ENCODE peak calls at places on chromosomes 11 and 22, in seven cellular contexts. M is HCT116, Q is IMR-90, L is ovary, U is H1, A is testis, C is tibial nerve. W is an unnamed sample.
A peak's percentile ranks its signal among the peaks of the same experiment; 100 is the strongest.

GRCh38 chr11:129210831-129211181 is 18.7 kb upstream of the ARHGAP32 start:
- DNase-seq in M (no peak), Q (no peak), L (no peak), U (no peak), A (peak; percentile 31), C (no peak), W (no peak)

GRCh38 chr11:65593518-65594414 is 1.8 kb downstream of the KCNK7 start:
- DNase-seq in M (no peak), Q (no peak), L (peak; percentile 46), U (no peak), A (peak; percentile 57), C (no peak), W (no peak)

GRCh38 chr11:116864531-116864930 is 27.1 kb upstream of the APOA1 start:
- DNase-seq in M (no peak), Q (peak; percentile 48), L (no peak), U (no peak), A (no peak), C (no peak), W (no peak)

GRCh38 chr11:33942954-33943353 is 51.1 kb upstream of the LMO2 start:
- DNase-seq in M (peak; percentile 3), Q (peak; percentile 58), L (no peak), U (no peak), A (no peak), C (peak; percentile 60), W (no peak)

GRCh38 chr11:73070653-73071052 is 71.5 kb downstream of the FCHSD2 start:
- DNase-seq in M (no peak), Q (no peak), L (no peak), U (no peak), A (no peak), C (no peak), W (no peak)

GRCh38 chr11:120203626-120204025 is 7.2 kb upstream of the OAF start:
- DNase-seq in M (no peak), Q (no peak), L (no peak), U (no peak), A (no peak), C (no peak), W (no peak)

GRCh38 chr11:61891331-61892084 is at the start of gene FADS3:
- DNase-seq in M (peak; percentile 68), Q (peak; percentile 69), L (peak; percentile 86), U (peak; percentile 93), A (peak; percentile 88), C (peak; percentile 75), W (peak; percentile 86)

GRCh38 chr22:47043835-47044721 is 281.6 kb downstream of the TBC1D22A start:
- DNase-seq in M (no peak), Q (peak; percentile 54), L (no peak), U (no peak), A (no peak), C (no peak), W (no peak)

GRCh38 chr11:88292156-88292844 is 45.2 kb downstream of the CTSC start:
- DNase-seq in M (peak; percentile 2), Q (peak; percentile 22), L (peak; percentile 15), U (no peak), A (peak; percentile 76), C (no peak), W (peak; percentile 26)

GRCh38 chr22:35510481-35510934 is 30.1 kb upstream of the RASD2 start:
- DNase-seq in M (no peak), Q (peak; percentile 75), L (no peak), U (no peak), A (no peak), C (no peak), W (no peak)

GRCh38 chr11:113974741-113975470 is at the start of gene HTR3A:
- DNase-seq in M (peak; percentile 69), Q (no peak), L (peak; percentile 19), U (peak; percentile 76), A (peak; percentile 56), C (no peak), W (peak; percentile 25)

GRCh38 chr11:75721852-75722668 is 4.4 kb downstream of the MOGAT2 start:
- DNase-seq in M (no peak), Q (no peak), L (no peak), U (no peak), A (no peak), C (no peak), W (no peak)

GRCh38 chr11:1506981-1507380 is 20.4 kb upstream of the MOB2 start:
- DNase-seq in M (no peak), Q (no peak), L (no peak), U (no peak), A (no peak), C (no peak), W (no peak)

GRCh38 chr11:11410626-11411025 is 57.6 kb upstream of the CSNK2A3 start:
- DNase-seq in M (no peak), Q (no peak), L (no peak), U (no peak), A (no peak), C (no peak), W (no peak)

GRCh38 chr11:10305964-10306918 is 1.4 kb downstream of the ADM start:
- DNase-seq in M (no peak), Q (peak; percentile 32), L (peak; percentile 52), U (peak; percentile 65), A (no peak), C (no peak), W (peak; percentile 36)

GRCh38 chr11:91261513-91261912 is 963.1 kb upstream of the FAT3 start:
- DNase-seq in M (no peak), Q (no peak), L (no peak), U (no peak), A (no peak), C (no peak), W (no peak)

GRCh38 chr11:93648168-93648567 is 13.3 kb upstream of the CEP295 start:
- DNase-seq in M (no peak), Q (peak; percentile 21), L (no peak), U (no peak), A (no peak), C (no peak), W (no peak)

GRCh38 chr11:102546427-102546826 is 15.9 kb upstream of the MMP7 start:
- DNase-seq in M (no peak), Q (no peak), L (no peak), U (no peak), A (no peak), C (no peak), W (no peak)

GRCh38 chr11:110079726-110080125 is 13.5 kb upstream of the ZC3H12C start:
- DNase-seq in M (no peak), Q (no peak), L (no peak), U (no peak), A (no peak), C (no peak), W (no peak)

DNA sequence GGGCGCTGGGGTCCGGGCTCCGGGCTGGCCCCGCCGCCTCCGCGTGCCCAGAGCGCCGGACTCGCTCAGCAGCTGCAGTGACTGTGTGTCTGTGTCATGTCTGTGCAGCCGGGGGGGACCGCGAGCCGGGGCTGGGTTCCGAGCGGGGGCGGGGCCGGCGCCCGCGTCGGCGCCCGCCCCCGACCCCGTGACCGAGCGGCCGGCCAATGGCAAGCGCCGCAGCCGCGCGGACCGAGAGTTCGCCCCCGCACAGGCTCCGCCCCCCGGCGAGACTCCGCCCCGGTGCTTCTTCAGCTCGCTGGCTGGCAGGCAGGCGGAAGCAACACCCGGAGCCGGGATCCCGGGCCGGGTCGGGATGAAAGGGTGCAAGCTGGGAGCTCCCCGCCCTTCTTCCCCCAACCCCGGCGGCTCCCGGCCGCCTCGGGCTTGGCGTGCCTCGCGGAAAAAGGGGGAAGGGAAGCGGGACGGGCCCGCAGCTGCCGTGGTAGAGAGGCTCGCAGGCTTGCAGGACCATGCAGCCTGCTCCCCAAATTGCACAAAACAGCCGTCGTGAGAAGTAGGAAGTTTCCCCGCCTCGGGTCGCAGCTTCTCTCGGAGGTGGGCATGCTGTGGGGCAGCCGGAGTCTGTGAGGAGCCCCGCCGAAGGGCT is 775 bp upstream of the LARGE1 start:
- DNase-seq in M (peak; percentile 57), Q (peak; percentile 94), L (peak; percentile 100), U (peak; percentile 100), A (peak; percentile 98), C (peak; percentile 95), W (peak; percentile 98)
- TF ChIP-seq POLR2A in M (no peak), Q (peak; percentile 80), L (peak; percentile 37), U (no peak), A (peak; percentile 2), C (peak; percentile 86), W (peak; percentile 95)

DNA sequence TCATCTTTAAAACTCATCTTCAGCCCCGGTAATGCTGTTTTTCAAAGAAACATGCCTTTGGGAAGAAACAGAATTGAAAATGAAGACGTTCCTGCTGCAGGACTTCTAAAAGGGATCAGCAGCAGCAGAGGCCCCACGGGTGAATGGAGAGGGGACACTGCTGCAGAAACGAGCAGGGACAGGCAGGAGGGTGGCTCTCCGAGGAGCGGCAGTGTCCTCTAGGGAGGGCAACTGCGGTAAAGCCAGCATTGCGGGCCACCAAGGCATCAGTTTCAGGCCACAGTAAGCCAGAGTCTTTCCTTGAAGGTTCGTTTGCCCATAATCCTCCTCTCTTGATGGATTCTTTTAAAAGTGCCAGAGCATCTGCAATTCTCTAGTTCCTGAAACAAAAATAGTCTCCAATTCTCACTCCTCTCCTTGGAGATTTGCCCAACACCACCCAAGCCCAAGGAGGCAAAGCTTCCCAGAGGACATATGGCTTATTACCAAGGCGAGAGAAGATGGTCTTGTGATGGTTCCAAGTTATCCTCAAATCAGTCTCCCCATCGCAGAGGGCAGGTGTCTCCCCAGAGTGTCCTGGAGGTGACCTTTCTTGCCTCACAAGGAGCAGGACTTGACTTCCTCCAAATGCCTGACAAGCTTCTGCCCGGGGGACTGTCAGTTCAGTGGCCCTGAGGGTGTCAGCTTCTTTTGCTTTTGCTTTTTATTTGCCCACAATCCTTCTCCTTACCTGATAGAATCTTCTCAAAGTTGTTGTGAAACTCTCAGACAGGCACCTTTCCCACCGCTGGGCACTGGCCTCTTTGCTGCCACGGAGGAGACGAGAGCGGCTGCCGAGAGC is 341.1 kb upstream of the B3GAT1 start:
- DNase-seq in M (no peak), Q (no peak), L (no peak), U (no peak), A (no peak), C (no peak), W (no peak)
- H3K9me3 ChIP-seq in M (no peaks in the 10 kb centered on the region), Q (peaks cover 53% of the 10 kb centered on the region), L (no peaks in the 10 kb centered on the region), U (peaks cover 4% of the 10 kb centered on the region), A (no peaks in the 10 kb centered on the region), C (no peaks in the 10 kb centered on the region), W (no peaks in the 10 kb centered on the region)

DNA sequence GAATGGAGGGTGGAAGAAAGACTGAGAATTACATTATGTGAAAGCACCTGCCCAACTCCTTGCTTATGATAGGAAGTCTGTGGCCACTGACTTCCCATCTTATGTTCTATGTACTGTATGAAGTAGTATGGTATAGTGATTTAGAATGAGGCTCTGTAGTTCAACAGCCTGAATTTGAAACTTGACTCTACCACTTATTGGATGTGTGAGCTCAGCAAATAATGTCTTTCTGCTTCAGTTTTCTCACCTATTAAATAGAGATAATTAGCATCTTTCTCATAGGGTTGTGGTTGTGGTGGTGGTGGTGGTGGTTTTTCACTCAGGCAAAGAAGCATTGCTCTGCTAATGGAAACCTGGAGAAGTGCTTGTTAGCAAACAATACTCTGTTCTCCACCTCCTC is 121.6 kb downstream of the PAX6 start:
- DNase-seq in M (no peak), Q (no peak), L (no peak), U (no peak), A (no peak), C (no peak), W (no peak)
- TF ChIP-seq CTCF in M (no peak), Q (no peak), L (no peak), U (no peak), A (no peak), C (no peak), W (no peak)

DNA sequence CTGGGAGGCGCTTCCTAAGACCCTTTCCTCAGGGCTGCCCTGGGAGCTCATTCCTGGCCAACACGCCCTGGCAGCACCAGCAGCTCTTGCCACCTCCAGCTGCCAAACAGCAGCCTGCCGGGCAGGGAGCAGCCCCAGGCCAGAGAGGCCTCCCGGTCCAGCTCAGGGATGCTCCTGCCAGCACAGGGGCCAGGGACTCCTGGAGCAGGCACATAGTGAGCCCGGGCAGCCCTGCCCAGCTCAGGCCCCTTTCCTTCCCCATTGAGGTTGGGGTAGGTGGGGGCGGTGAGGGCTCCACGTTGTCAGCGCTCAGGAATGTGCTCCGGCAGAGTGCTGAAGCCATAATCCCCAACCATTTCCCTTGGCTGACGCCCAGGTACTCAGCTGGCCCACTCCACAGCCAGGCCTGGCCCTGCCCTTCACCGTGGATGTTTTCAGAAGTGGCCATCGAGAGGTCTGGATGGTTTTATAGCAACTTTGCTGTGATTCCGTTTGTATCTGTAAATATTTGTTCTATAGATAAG is 7.6 kb downstream of the SLC39A13 start:
- DNase-seq in M (peak; percentile 49), Q (peak; percentile 96), L (peak; percentile 87), U (no peak), A (peak; percentile 71), C (peak; percentile 75), W (peak; percentile 90)
- TF ChIP-seq POLR2A in M (no peak), Q (no peak), L (no peak), U (no peak), A (no peak), C (no peak), W (no peak)

W was measured in uterus.